ENCODE peak calls at places on chromosomes 3 and 15, in four cellular contexts. One of them, this sample, is unnamed.

GRCh38 chr3:165835431-165835830 is 1.8 kb downstream of the BCHE start:
- DNase-seq in trophoblast cell: no peak
- DNase-seq in mesendoderm: no peak
- DNase-seq in H1: no peak
- DNase-seq in this sample: no peak

GRCh38 chr3:38003371-38003816 is 12.8 kb downstream of the VILL start:
- DNase-seq in trophoblast cell: peak; percentile 30
- DNase-seq in H1: no peak
- DNase-seq in mesendoderm: peak; percentile 71
- DNase-seq in this sample: peak; percentile 83

GRCh38 chr3:58564054-58564453 is 13.1 kb downstream of the FAM107A start:
- DNase-seq in H1: no peak
- DNase-seq in mesendoderm: no peak
- DNase-seq in trophoblast cell: no peak
- DNase-seq in this sample: no peak

GRCh38 chr15:79970921-79971434 is at the start of gene BCL2A1:
- DNase-seq in mesendoderm: no peak
- DNase-seq in H1: no peak
- DNase-seq in trophoblast cell: peak; percentile 46
- DNase-seq in this sample: no peak

GRCh38 chr3:159855599-159856495 is 132.8 kb upstream of the IL12A start:
- DNase-seq in trophoblast cell: no peak
- DNase-seq in mesendoderm: peak; percentile 54
- DNase-seq in H1: no peak
- DNase-seq in this sample: no peak

GRCh38 chr15:53110999-53111398 is 320.9 kb upstream of the ONECUT1 start:
- DNase-seq in trophoblast cell: no peak
- DNase-seq in H1: peak; percentile 9
- DNase-seq in mesendoderm: peak; percentile 47
- DNase-seq in this sample: peak; percentile 31

GRCh38 chr15:48331796-48332641 is 790 bp downstream of the DUT start:
- DNase-seq in trophoblast cell: peak; percentile 68
- DNase-seq in mesendoderm: peak; percentile 91
- DNase-seq in H1: peak; percentile 17
- DNase-seq in this sample: peak; percentile 62

GRCh38 chr3:23726811-23727548 is 78.8 kb upstream of the UBE2E1 start:
- DNase-seq in trophoblast cell: no peak
- DNase-seq in mesendoderm: no peak
- DNase-seq in H1: no peak
- DNase-seq in this sample: no peak

GRCh38 chr3:12253521-12253920 is 35.3 kb upstream of the PPARG start:
- DNase-seq in mesendoderm: peak; percentile 27
- DNase-seq in trophoblast cell: peak; percentile 68
- DNase-seq in H1: no peak
- DNase-seq in this sample: no peak

GRCh38 chr15:87707581-87708130 is 548.9 kb downstream of the NTRK3 start:
- DNase-seq in mesendoderm: peak; percentile 18
- DNase-seq in trophoblast cell: no peak
- DNase-seq in H1: no peak
- DNase-seq in this sample: no peak

GRCh38 chr3:2516762-2517441 is 418.2 kb downstream of the CNTN4 start:
- DNase-seq in trophoblast cell: no peak
- DNase-seq in H1: no peak
- DNase-seq in mesendoderm: no peak
- DNase-seq in this sample: no peak

GRCh38 chr3:37957185-37957936 is 33.2 kb upstream of the VILL start:
- DNase-seq in H1: no peak
- DNase-seq in mesendoderm: no peak
- DNase-seq in trophoblast cell: no peak
- DNase-seq in this sample: no peak

DNA sequence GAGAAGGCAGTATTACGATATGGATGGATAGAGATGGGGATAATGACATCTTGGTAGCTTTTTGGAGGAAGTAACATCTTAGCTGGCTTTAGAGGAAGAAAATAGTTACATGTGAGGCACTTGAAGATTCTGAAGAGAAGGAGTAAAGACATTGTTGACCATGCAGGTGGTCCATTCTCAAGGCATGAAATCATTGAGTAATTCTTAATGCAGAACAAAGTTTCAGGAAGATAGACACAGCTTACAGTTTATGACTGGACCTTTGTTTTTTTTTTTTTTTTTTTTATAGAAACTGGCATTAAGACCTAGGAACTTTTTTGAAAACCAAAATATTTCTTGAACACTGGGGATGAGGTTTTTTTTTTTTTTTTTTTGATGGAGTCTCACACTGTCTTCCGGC is 28.3 kb downstream of the MBNL1 start:
- DNase-seq in trophoblast cell: no peak
- DNase-seq in H1: no peak
- DNase-seq in mesendoderm: no peak
- DNase-seq in this sample: no peak
- H3K79me2 ChIP-seq in trophoblast cell: no peaks in the 10 kb centered on the region
- H3K79me2 ChIP-seq in H1: peaks cover 46% of the 10 kb centered on the region
- H3K79me2 ChIP-seq in mesendoderm: no peaks in the 10 kb centered on the region
- H3K79me2 ChIP-seq in this sample: peaks cover 5% of the 10 kb centered on the region

GRCh38 chr3:154240235-154240634 is 84.1 kb downstream of the DHX36 start:
- DNase-seq in H1: no peak
- DNase-seq in mesendoderm: no peak
- DNase-seq in trophoblast cell: no peak
- DNase-seq in this sample: no peak

GRCh38 chr3:154244644-154245043 is 79.6 kb downstream of the DHX36 start:
- DNase-seq in trophoblast cell: no peak
- DNase-seq in mesendoderm: no peak
- DNase-seq in H1: no peak
- DNase-seq in this sample: no peak

GRCh38 chr3:154243353-154243752 is 80.9 kb downstream of the DHX36 start:
- DNase-seq in trophoblast cell: no peak
- DNase-seq in H1: no peak
- DNase-seq in mesendoderm: no peak
- DNase-seq in this sample: no peak

GRCh38 chr3:154242766-154243165 is 81.5 kb downstream of the DHX36 start:
- DNase-seq in mesendoderm: peak; percentile 93
- DNase-seq in H1: peak; percentile 31
- DNase-seq in trophoblast cell: peak; percentile 17
- DNase-seq in this sample: peak; percentile 57

DNA sequence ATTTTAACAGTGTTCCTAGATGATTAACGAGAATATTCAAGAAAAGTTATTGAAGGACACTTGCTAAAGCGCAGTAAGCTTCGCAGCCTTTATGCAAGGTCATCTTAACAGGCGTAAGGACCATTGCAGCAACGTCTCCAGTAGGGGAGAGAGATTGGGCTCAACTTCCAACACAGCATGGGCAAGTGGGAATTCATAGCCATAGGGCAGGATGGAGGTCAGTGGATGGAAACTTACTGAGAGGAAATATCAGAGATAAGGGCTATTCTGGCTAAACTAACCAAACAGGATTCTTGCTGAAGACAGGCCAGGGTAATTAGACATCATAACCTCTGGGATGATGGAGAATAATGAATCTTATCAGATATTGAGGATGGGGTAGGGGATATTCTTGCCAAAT is 82.8 kb downstream of the DHX36 start:
- DNase-seq in mesendoderm: peak; percentile 46
- DNase-seq in H1: no peak
- DNase-seq in trophoblast cell: peak; percentile 73
- DNase-seq in this sample: no peak
- H3K79me1 ChIP-seq in mesendoderm: no peaks in the 10 kb centered on the region
- H3K79me1 ChIP-seq in H1: no peaks in the 10 kb centered on the region
- H3K79me1 ChIP-seq in trophoblast cell: peaks cover 4% of the 10 kb centered on the region
- H3K79me1 ChIP-seq in this sample: no peaks in the 10 kb centered on the region

GRCh38 chr3:99869621-99870020 is 52.0 kb downstream of the CMSS1 start:
- DNase-seq in H1: no peak
- DNase-seq in trophoblast cell: no peak
- DNase-seq in mesendoderm: no peak
- DNase-seq in this sample: no peak
- H3K79me2 ChIP-seq in H1: no peaks in the 10 kb centered on the region
- H3K79me2 ChIP-seq in trophoblast cell: no peaks in the 10 kb centered on the region
- H3K79me2 ChIP-seq in mesendoderm: no peaks in the 10 kb centered on the region
- H3K79me2 ChIP-seq in this sample: no peaks in the 10 kb centered on the region

GRCh38 chr15:31338318-31338878 is 11.8 kb downstream of the KLF13 start:
- DNase-seq in mesendoderm: no peak
- DNase-seq in H1: no peak
- DNase-seq in trophoblast cell: no peak
- DNase-seq in this sample: no peak

GRCh38 chr15:31337352-31338031 is 10.9 kb downstream of the KLF13 start:
- DNase-seq in H1: no peak
- DNase-seq in mesendoderm: no peak
- DNase-seq in trophoblast cell: no peak
- DNase-seq in this sample: no peak

GRCh38 chr15:31333820-31334219 is 7.2 kb downstream of the KLF13 start:
- DNase-seq in mesendoderm: no peak
- DNase-seq in H1: no peak
- DNase-seq in trophoblast cell: no peak
- DNase-seq in this sample: no peak

GRCh38 chr15:31336943-31337295 is 10.3 kb downstream of the KLF13 start:
- DNase-seq in mesendoderm: no peak
- DNase-seq in trophoblast cell: peak; percentile 82
- DNase-seq in H1: no peak
- DNase-seq in this sample: no peak

GRCh38 chr15:31335991-31336942 is 9.6 kb downstream of the KLF13 start:
- DNase-seq in trophoblast cell: peak; percentile 42
- DNase-seq in mesendoderm: no peak
- DNase-seq in H1: no peak
- DNase-seq in this sample: no peak
- H3K79me1 ChIP-seq in trophoblast cell: no peaks in the 10 kb centered on the region
- H3K79me1 ChIP-seq in mesendoderm: peaks cover 51% of the 10 kb centered on the region
- H3K79me1 ChIP-seq in H1: peaks cover 27% of the 10 kb centered on the region
- H3K79me1 ChIP-seq in this sample: no peaks in the 10 kb centered on the region

GRCh38 chr3:194964809-194965208 is 279.1 kb downstream of the FAM43A start:
- DNase-seq in mesendoderm: no peak
- DNase-seq in H1: no peak
- DNase-seq in trophoblast cell: no peak
- DNase-seq in this sample: no peak
- H3K79me2 ChIP-seq in mesendoderm: no peaks in the 10 kb centered on the region
- H3K79me2 ChIP-seq in H1: no peaks in the 10 kb centered on the region
- H3K79me2 ChIP-seq in trophoblast cell: no peaks in the 10 kb centered on the region
- H3K79me2 ChIP-seq in this sample: no peaks in the 10 kb centered on the region

GRCh38 chr15:63232943-63233342 is 43.5 kb downstream of the RAB8B start:
- DNase-seq in mesendoderm: no peak
- DNase-seq in H1: no peak
- DNase-seq in trophoblast cell: peak; percentile 88
- DNase-seq in this sample: no peak

GRCh38 chr15:63234479-63234878 is 42.9 kb upstream of the APH1B start:
- DNase-seq in mesendoderm: no peak
- DNase-seq in trophoblast cell: peak; percentile 52
- DNase-seq in H1: no peak
- DNase-seq in this sample: no peak

GRCh38 chr15:63231717-63232116 is 42.3 kb downstream of the RAB8B start:
- DNase-seq in trophoblast cell: peak; percentile 74
- DNase-seq in mesendoderm: no peak
- DNase-seq in H1: no peak
- DNase-seq in this sample: no peak

GRCh38 chr15:63232400-63232799 is 43.0 kb downstream of the RAB8B start:
- DNase-seq in mesendoderm: no peak
- DNase-seq in H1: no peak
- DNase-seq in trophoblast cell: no peak
- DNase-seq in this sample: no peak

GRCh38 chr15:63233667-63234419 is 43.6 kb upstream of the APH1B start:
- DNase-seq in H1: no peak
- DNase-seq in mesendoderm: no peak
- DNase-seq in trophoblast cell: peak; percentile 90
- DNase-seq in this sample: no peak
- H3K79me1 ChIP-seq in H1: no peaks in the 10 kb centered on the region
- H3K79me1 ChIP-seq in mesendoderm: peaks cover 2% of the 10 kb centered on the region
- H3K79me1 ChIP-seq in trophoblast cell: peaks cover 2% of the 10 kb centered on the region
- H3K79me1 ChIP-seq in this sample: peaks cover 5% of the 10 kb centered on the region

GRCh38 chr3:71503525-71504249 is 79.8 kb downstream of the FOXP1 start:
- DNase-seq in trophoblast cell: peak; percentile 64
- DNase-seq in H1: no peak
- DNase-seq in mesendoderm: no peak
- DNase-seq in this sample: no peak

GRCh38 chr3:71499477-71499876 is 84.1 kb downstream of the FOXP1 start:
- DNase-seq in mesendoderm: no peak
- DNase-seq in trophoblast cell: no peak
- DNase-seq in H1: no peak
- DNase-seq in this sample: no peak

GRCh38 chr3:71500696-71501095 is 82.8 kb downstream of the FOXP1 start:
- DNase-seq in H1: no peak
- DNase-seq in mesendoderm: no peak
- DNase-seq in trophoblast cell: no peak
- DNase-seq in this sample: no peak

GRCh38 chr3:71504250-71505036 is 79.1 kb downstream of the FOXP1 start:
- DNase-seq in H1: no peak
- DNase-seq in mesendoderm: no peak
- DNase-seq in trophoblast cell: peak; percentile 82
- DNase-seq in this sample: no peak

DNA sequence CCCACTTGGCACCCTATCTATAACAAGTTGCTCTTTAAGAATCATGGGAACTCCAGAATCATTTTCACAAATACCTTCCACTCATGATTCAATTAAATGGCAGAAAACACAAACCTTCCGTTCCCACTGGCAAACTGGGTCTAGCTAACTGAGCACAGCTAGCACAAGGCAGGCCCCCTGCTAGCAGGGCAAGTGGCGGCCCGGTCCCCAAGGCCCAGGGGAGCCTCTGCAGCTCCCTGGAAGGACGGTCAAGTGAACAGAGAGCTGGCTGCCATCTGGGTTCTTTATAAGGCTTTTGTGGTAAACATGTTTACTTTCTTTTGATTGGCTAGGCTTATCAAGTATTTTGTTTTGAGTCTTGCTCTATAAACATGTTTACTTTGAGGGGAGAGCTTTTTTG is 81.5 kb downstream of the FOXP1 start:
- DNase-seq in H1: no peak
- DNase-seq in trophoblast cell: no peak
- DNase-seq in mesendoderm: no peak
- DNase-seq in this sample: no peak
- H3K79me2 ChIP-seq in H1: no peaks in the 10 kb centered on the region
- H3K79me2 ChIP-seq in trophoblast cell: peaks cover 2% of the 10 kb centered on the region
- H3K79me2 ChIP-seq in mesendoderm: no peaks in the 10 kb centered on the region
- H3K79me2 ChIP-seq in this sample: peaks cover 2% of the 10 kb centered on the region

GRCh38 chr15:98903377-98904018 is 104.1 kb downstream of the PGPEP1L start:
- DNase-seq in trophoblast cell: peak; percentile 95
- DNase-seq in H1: no peak
- DNase-seq in mesendoderm: no peak
- DNase-seq in this sample: no peak

GRCh38 chr15:98907921-98908490 is 99.6 kb downstream of the PGPEP1L start:
- DNase-seq in H1: no peak
- DNase-seq in trophoblast cell: no peak
- DNase-seq in mesendoderm: no peak
- DNase-seq in this sample: no peak

GRCh38 chr15:98906712-98907083 is 100.9 kb downstream of the PGPEP1L start:
- DNase-seq in trophoblast cell: no peak
- DNase-seq in H1: no peak
- DNase-seq in mesendoderm: no peak
- DNase-seq in this sample: no peak

GRCh38 chr15:98904466-98905048 is 103.0 kb downstream of the PGPEP1L start:
- DNase-seq in mesendoderm: peak; percentile 84
- DNase-seq in H1: no peak
- DNase-seq in trophoblast cell: peak; percentile 76
- DNase-seq in this sample: peak; percentile 58

GRCh38 chr15:98905981-98906711 is 101.4 kb downstream of the PGPEP1L start:
- DNase-seq in trophoblast cell: peak; percentile 88
- DNase-seq in mesendoderm: no peak
- DNase-seq in H1: no peak
- DNase-seq in this sample: no peak
- H3K79me1 ChIP-seq in trophoblast cell: peaks cover 26% of the 10 kb centered on the region
- H3K79me1 ChIP-seq in mesendoderm: peaks cover 8% of the 10 kb centered on the region
- H3K79me1 ChIP-seq in H1: peaks cover 4% of the 10 kb centered on the region
- H3K79me1 ChIP-seq in this sample: no peaks in the 10 kb centered on the region

This sample was measured in H9.